ENCODE peak calls at places on chromosomes 7 and 10, in four cellular contexts. One of them, this sample, is unnamed.

GRCh38 chr7:66939325-66939724 is 18.3 kb downstream of the TMEM248 start:
- DNase-seq in cardiac muscle cell: no peak
- DNase-seq in stomach: no peak
- DNase-seq in heart right ventricle: no peak
- DNase-seq in this sample: no peak

GRCh38 chr7:33928986-33929385 is 23.6 kb downstream of the BMPER start:
- DNase-seq in cardiac muscle cell: no peak
- DNase-seq in stomach: no peak
- DNase-seq in heart right ventricle: no peak
- DNase-seq in this sample: no peak

GRCh38 chr7:55912748-55913158 is 25.5 kb downstream of the ZNF713 start:
- DNase-seq in cardiac muscle cell: no peak
- DNase-seq in stomach: no peak
- DNase-seq in heart right ventricle: no peak
- DNase-seq in this sample: no peak

GRCh38 chr7:70720191-70720873 is 411.6 kb upstream of the GALNT17 start:
- DNase-seq in cardiac muscle cell: no peak
- DNase-seq in stomach: no peak
- DNase-seq in heart right ventricle: no peak
- DNase-seq in this sample: no peak

GRCh38 chr10:44981172-44982113 is 2.8 kb upstream of the DEPP1 start:
- DNase-seq in cardiac muscle cell: no peak
- DNase-seq in stomach: no peak
- DNase-seq in heart right ventricle: no peak
- DNase-seq in this sample: no peak

GRCh38 chr7:16242920-16243319 is 178.4 kb downstream of the CRPPA start:
- DNase-seq in cardiac muscle cell: no peak
- DNase-seq in stomach: no peak
- DNase-seq in heart right ventricle: no peak
- DNase-seq in this sample: no peak

GRCh38 chr10:16565604-16566003 is 43.9 kb upstream of the C1QL3 start:
- DNase-seq in cardiac muscle cell: no peak
- DNase-seq in stomach: no peak
- DNase-seq in heart right ventricle: no peak
- DNase-seq in this sample: no peak

GRCh38 chr7:135206887-135207738 is 4.2 kb downstream of the WDR91 start:
- DNase-seq in cardiac muscle cell: no peak
- DNase-seq in stomach: no peak
- DNase-seq in heart right ventricle: no peak
- DNase-seq in this sample: no peak

GRCh38 chr7:21724562-21724961 is 181.7 kb downstream of the DNAH11 start:
- DNase-seq in cardiac muscle cell: no peak
- DNase-seq in stomach: no peak
- DNase-seq in heart right ventricle: no peak
- DNase-seq in this sample: no peak

GRCh38 chr7:21717323-21717722 is 174.5 kb downstream of the DNAH11 start:
- DNase-seq in cardiac muscle cell: no peak
- DNase-seq in stomach: no peak
- DNase-seq in heart right ventricle: no peak
- DNase-seq in this sample: no peak

GRCh38 chr7:21719846-21720245 is 177.0 kb downstream of the DNAH11 start:
- DNase-seq in cardiac muscle cell: no peak
- DNase-seq in stomach: no peak
- DNase-seq in heart right ventricle: no peak
- DNase-seq in this sample: no peak

GRCh38 chr7:21722371-21722770 is 179.5 kb downstream of the DNAH11 start:
- DNase-seq in cardiac muscle cell: no peak
- DNase-seq in stomach: no peak
- DNase-seq in heart right ventricle: no peak
- DNase-seq in this sample: no peak
- TF ChIP-seq CTCF in cardiac muscle cell: no peak
- TF ChIP-seq CTCF in stomach: peak; percentile 18
- TF ChIP-seq CTCF in heart right ventricle: no peak
- TF ChIP-seq CTCF in this sample: peak; percentile 10

DNA sequence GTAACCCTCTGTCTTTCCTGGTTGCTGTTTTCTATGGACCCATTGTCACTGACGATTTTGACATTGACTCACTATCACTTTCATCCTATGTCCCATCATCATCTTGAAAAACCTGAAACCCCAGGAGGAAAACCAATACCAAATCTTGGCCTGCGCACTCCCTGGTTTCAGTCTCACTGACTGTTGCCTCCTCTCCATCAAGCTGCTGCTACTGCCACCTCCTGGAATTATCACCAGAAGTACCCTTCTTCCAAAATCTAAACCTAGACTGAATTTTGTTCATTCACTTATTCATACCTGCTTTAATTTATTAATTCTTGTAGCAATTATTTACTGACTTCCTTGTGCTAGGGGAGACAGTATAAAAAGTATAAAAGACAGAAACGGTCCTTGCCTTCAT is 44.5 kb upstream of the ACBD5 start:
- DNase-seq in cardiac muscle cell: peak; percentile 20
- DNase-seq in stomach: no peak
- DNase-seq in heart right ventricle: no peak
- DNase-seq in this sample: no peak
- TF ChIP-seq CTCF in cardiac muscle cell: peak; percentile 17
- TF ChIP-seq CTCF in stomach: no peak
- TF ChIP-seq CTCF in heart right ventricle: peak; percentile 38
- TF ChIP-seq CTCF in this sample: peak; percentile 24

DNA sequence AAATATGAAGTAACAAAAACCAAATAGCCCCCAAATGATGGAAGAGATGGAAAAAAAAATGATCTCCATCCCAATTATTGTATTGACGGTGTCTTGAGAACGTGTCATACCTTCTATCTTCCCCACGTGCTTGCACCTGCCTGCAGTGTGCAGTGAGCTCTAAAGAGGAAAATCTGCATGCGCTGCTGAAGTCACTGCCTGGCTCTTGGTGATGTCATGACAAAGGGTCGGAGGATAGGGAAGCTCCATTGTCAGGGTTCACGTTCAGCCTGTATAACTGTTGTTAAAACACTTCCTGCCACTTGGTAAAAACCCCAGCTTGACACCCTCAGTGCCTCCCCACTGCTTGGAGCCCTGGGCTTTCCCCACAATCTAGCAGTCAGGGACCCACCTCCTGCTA is 549.2 kb upstream of the MKI67 start:
- DNase-seq in cardiac muscle cell: no peak
- DNase-seq in stomach: no peak
- DNase-seq in heart right ventricle: no peak
- DNase-seq in this sample: no peak
- TF ChIP-seq CTCF in cardiac muscle cell: no peak
- TF ChIP-seq CTCF in stomach: no peak
- TF ChIP-seq CTCF in heart right ventricle: no peak
- TF ChIP-seq CTCF in this sample: no peak

GRCh38 chr10:34651796-34652195 is 163.3 kb downstream of the PARD3 start:
- DNase-seq in cardiac muscle cell: peak; percentile 68
- DNase-seq in stomach: no peak
- DNase-seq in heart right ventricle: no peak
- DNase-seq in this sample: no peak

GRCh38 chr10:34651381-34651780 is 163.7 kb downstream of the PARD3 start:
- DNase-seq in cardiac muscle cell: peak; percentile 68
- DNase-seq in stomach: no peak
- DNase-seq in heart right ventricle: no peak
- DNase-seq in this sample: no peak

GRCh38 chr10:34654211-34654610 is 160.9 kb downstream of the PARD3 start:
- DNase-seq in cardiac muscle cell: no peak
- DNase-seq in stomach: no peak
- DNase-seq in heart right ventricle: no peak
- DNase-seq in this sample: no peak

GRCh38 chr10:34655286-34656170 is 159.6 kb downstream of the PARD3 start:
- DNase-seq in cardiac muscle cell: peak; percentile 68
- DNase-seq in stomach: peak; percentile 43
- DNase-seq in heart right ventricle: no peak
- DNase-seq in this sample: no peak

DNA sequence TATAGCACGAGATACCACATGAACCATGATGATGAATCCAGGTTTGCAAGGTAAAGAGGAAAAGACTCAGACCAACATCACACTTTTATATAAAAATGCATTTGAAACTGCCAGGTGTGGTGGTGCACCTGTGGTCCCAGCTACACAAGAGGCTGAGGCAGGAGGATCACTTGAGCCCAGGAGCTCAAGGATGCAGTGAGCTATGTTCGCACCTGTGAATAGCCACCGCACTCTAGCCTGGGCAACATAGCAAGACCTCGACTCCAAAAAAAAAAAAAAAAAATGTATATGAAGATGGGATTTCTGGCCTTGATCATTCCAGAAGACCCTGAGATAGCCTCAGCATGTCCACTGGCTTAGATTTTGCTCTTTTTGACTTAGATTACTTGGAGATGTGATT is 161.6 kb downstream of the PARD3 start:
- DNase-seq in cardiac muscle cell: no peak
- DNase-seq in stomach: no peak
- DNase-seq in heart right ventricle: no peak
- DNase-seq in this sample: no peak
- TF ChIP-seq CTCF in cardiac muscle cell: no peak
- TF ChIP-seq CTCF in stomach: no peak
- TF ChIP-seq CTCF in heart right ventricle: no peak
- TF ChIP-seq CTCF in this sample: no peak

GRCh38 chr7:20358762-20359282 is 28.1 kb downstream of the ITGB8 start:
- DNase-seq in cardiac muscle cell: no peak
- DNase-seq in stomach: no peak
- DNase-seq in heart right ventricle: no peak
- DNase-seq in this sample: no peak

GRCh38 chr7:20359397-20359963 is 28.8 kb downstream of the ITGB8 start:
- DNase-seq in cardiac muscle cell: no peak
- DNase-seq in stomach: no peak
- DNase-seq in heart right ventricle: no peak
- DNase-seq in this sample: no peak

GRCh38 chr7:20365486-20365885 is 34.8 kb downstream of the ITGB8 start:
- DNase-seq in cardiac muscle cell: peak; percentile 46
- DNase-seq in stomach: no peak
- DNase-seq in heart right ventricle: no peak
- DNase-seq in this sample: no peak

GRCh38 chr7:20364815-20365214 is 34.1 kb downstream of the ITGB8 start:
- DNase-seq in cardiac muscle cell: no peak
- DNase-seq in stomach: no peak
- DNase-seq in heart right ventricle: no peak
- DNase-seq in this sample: no peak

DNA sequence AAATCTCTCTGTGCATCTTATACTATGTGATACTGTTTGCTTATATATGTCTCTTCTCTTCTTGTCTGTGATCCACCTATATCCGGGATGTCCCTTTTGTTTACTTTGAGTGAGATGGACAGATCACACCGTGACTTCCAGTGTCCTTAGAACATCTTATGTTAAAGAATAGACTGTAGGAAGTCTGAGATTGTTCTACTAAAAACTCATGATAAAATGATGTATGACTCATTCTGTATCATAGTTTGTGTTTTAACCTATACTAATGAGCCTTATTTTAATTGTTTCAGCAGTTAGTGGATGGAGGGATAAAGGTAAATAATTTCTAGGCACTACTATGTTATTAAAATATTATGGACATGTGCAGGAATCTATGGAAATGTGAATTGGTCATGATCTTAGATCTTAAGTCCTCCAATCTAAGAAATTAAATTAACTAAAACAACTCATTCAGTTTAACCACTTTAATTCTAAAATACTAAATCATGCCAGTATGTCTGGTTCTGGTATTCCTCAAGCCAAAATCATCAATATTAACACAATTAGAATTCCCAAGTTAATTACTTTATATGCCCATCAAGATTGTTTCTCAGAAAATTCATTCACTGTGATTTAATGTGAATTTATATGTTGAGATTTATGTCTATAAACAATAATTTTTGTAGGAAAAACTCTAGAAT is 32.0 kb downstream of the ITGB8 start:
- DNase-seq in cardiac muscle cell: no peak
- DNase-seq in stomach: no peak
- DNase-seq in heart right ventricle: no peak
- DNase-seq in this sample: no peak
- TF ChIP-seq CTCF in cardiac muscle cell: no peak
- TF ChIP-seq CTCF in stomach: no peak
- TF ChIP-seq CTCF in heart right ventricle: no peak
- TF ChIP-seq CTCF in this sample: no peak

GRCh38 chr7:158704524-158705233 is at the start of gene NCAPG2:
- DNase-seq in cardiac muscle cell: peak; percentile 99
- DNase-seq in stomach: peak; percentile 99
- DNase-seq in heart right ventricle: peak; percentile 99
- DNase-seq in this sample: peak; percentile 100
- TF ChIP-seq CTCF in cardiac muscle cell: no peak
- TF ChIP-seq CTCF in stomach: peak; percentile 22
- TF ChIP-seq CTCF in heart right ventricle: no peak
- TF ChIP-seq CTCF in this sample: peak; percentile 22

DNA sequence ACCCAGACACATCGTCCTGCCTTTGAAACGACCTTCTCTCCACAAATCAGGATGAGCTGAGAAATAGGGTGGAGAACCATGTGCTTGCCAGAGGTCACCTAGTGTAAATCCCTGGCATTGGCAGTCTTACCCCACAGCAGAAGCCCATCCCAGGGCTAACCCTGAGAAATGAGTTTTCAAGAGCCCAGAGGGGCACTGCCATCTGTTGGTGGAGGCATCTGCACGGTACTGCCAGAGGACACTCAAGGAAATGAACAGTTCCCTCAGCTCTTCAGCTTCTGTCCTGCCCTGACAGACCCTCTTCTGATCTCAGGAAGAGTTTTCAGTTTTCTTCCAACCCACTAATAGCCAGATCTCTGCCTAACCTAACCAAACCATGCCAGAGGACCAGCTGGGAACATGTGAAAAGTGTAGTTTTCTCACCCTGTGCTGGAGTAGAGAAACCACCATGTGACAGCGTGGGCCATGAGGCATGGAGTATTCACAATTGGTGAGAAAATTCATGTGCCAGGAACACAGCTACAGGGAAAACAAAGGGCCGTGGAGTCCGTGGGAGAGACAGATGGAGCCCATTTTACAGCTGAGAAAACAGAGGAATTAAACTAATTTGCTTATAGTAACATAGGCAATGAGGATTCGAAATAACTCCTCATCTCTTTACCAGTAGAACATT is 37.7 kb upstream of the ITPRID1 start:
- DNase-seq in cardiac muscle cell: no peak
- DNase-seq in stomach: no peak
- DNase-seq in heart right ventricle: no peak
- DNase-seq in this sample: no peak
- TF ChIP-seq CTCF in cardiac muscle cell: no peak
- TF ChIP-seq CTCF in stomach: no peak
- TF ChIP-seq CTCF in heart right ventricle: no peak
- TF ChIP-seq CTCF in this sample: no peak